ENCODE peak calls at places on chromosomes 1 and 21, in five cellular contexts. One of them, this sample, is unnamed.

GRCh38 chr1:102872097-102872496 is 236.2 kb downstream of the COL11A1 start:
- DNase-seq in progenitor cell of endocrine pancreas: no peak
- DNase-seq in GM12865: no peak
- DNase-seq in mesothelial cell of epicardium: no peak
- DNase-seq in Peyer's patch: no peak
- DNase-seq in this sample: no peak

GRCh38 chr21:45226540-45227326 is 61.0 kb downstream of the POFUT2 start:
- DNase-seq in progenitor cell of endocrine pancreas: no peak
- DNase-seq in GM12865: no peak
- DNase-seq in mesothelial cell of epicardium: no peak
- DNase-seq in Peyer's patch: no peak
- DNase-seq in this sample: peak; percentile 56

GRCh38 chr1:216824511-216824910 is 101.3 kb upstream of the ESRRG start:
- DNase-seq in progenitor cell of endocrine pancreas: no peak
- DNase-seq in GM12865: no peak
- DNase-seq in mesothelial cell of epicardium: no peak
- DNase-seq in Peyer's patch: no peak
- DNase-seq in this sample: no peak

GRCh38 chr1:45490623-45491463 is at the start of gene TESK2:
- DNase-seq in progenitor cell of endocrine pancreas: peak; percentile 98
- DNase-seq in GM12865: peak; percentile 100
- DNase-seq in mesothelial cell of epicardium: peak; percentile 85
- DNase-seq in Peyer's patch: peak; percentile 98
- DNase-seq in this sample: peak; percentile 98

GRCh38 chr21:44903689-44904088 is 17.0 kb downstream of the ITGB2 start:
- DNase-seq in progenitor cell of endocrine pancreas: no peak
- DNase-seq in GM12865: no peak
- DNase-seq in mesothelial cell of epicardium: no peak
- DNase-seq in Peyer's patch: no peak
- DNase-seq in this sample: no peak

GRCh38 chr1:63868220-63868897 is 94.5 kb downstream of the ROR1 start:
- DNase-seq in progenitor cell of endocrine pancreas: no peak
- DNase-seq in GM12865: no peak
- DNase-seq in mesothelial cell of epicardium: no peak
- DNase-seq in Peyer's patch: no peak
- DNase-seq in this sample: no peak

GRCh38 chr1:229539868-229540506 is 18.5 kb downstream of the ABCB10 start:
- DNase-seq in progenitor cell of endocrine pancreas: no peak
- DNase-seq in GM12865: no peak
- DNase-seq in mesothelial cell of epicardium: no peak
- DNase-seq in Peyer's patch: no peak
- DNase-seq in this sample: no peak

GRCh38 chr1:15110128-15110866 is 43.2 kb upstream of the TMEM51 start:
- DNase-seq in progenitor cell of endocrine pancreas: no peak
- DNase-seq in GM12865: no peak
- DNase-seq in mesothelial cell of epicardium: no peak
- DNase-seq in Peyer's patch: no peak
- DNase-seq in this sample: no peak

GRCh38 chr1:244205171-244205570 is 154.1 kb downstream of the ZBTB18 start:
- DNase-seq in progenitor cell of endocrine pancreas: no peak
- DNase-seq in GM12865: no peak
- DNase-seq in mesothelial cell of epicardium: no peak
- DNase-seq in Peyer's patch: no peak
- DNase-seq in this sample: no peak

GRCh38 chr1:235253219-235253640 is 74.7 kb downstream of the ARID4B start:
- DNase-seq in progenitor cell of endocrine pancreas: peak; percentile 32
- DNase-seq in GM12865: peak; percentile 79
- DNase-seq in mesothelial cell of epicardium: no peak
- DNase-seq in Peyer's patch: no peak
- DNase-seq in this sample: peak; percentile 74

GRCh38 chr1:22841754-22842370 is 130.8 kb downstream of the LACTBL1 start:
- DNase-seq in progenitor cell of endocrine pancreas: no peak
- DNase-seq in GM12865: no peak
- DNase-seq in mesothelial cell of epicardium: no peak
- DNase-seq in Peyer's patch: no peak
- DNase-seq in this sample: no peak

GRCh38 chr1:121522061-121522759 is 337.4 kb downstream of the SRGAP2C start:
- DNase-seq in progenitor cell of endocrine pancreas: no peak
- DNase-seq in GM12865: no peak
- DNase-seq in mesothelial cell of epicardium: no peak
- DNase-seq in Peyer's patch: no peak
- DNase-seq in this sample: no peak

GRCh38 chr1:243559575-243560172 is 290.4 kb downstream of the AKT3 start:
- DNase-seq in progenitor cell of endocrine pancreas: no peak
- DNase-seq in GM12865: no peak
- DNase-seq in mesothelial cell of epicardium: no peak
- DNase-seq in Peyer's patch: no peak
- DNase-seq in this sample: no peak

GRCh38 chr21:43367296-43367695 is 59.6 kb downstream of the SIK1 start:
- DNase-seq in progenitor cell of endocrine pancreas: no peak
- DNase-seq in GM12865: no peak
- DNase-seq in mesothelial cell of epicardium: no peak
- DNase-seq in Peyer's patch: no peak
- DNase-seq in this sample: no peak

GRCh38 chr1:214470132-214470531 is 81.3 kb downstream of the PTPN14 start:
- DNase-seq in progenitor cell of endocrine pancreas: no peak
- DNase-seq in GM12865: no peak
- DNase-seq in mesothelial cell of epicardium: no peak
- DNase-seq in Peyer's patch: no peak
- DNase-seq in this sample: no peak

GRCh38 chr1:3907031-3907534 is 7.0 kb upstream of the C1orf174 start:
- DNase-seq in progenitor cell of endocrine pancreas: no peak
- DNase-seq in GM12865: peak; percentile 29
- DNase-seq in mesothelial cell of epicardium: no peak
- DNase-seq in Peyer's patch: peak; percentile 40
- DNase-seq in this sample: peak; percentile 66

GRCh38 chr21:31446206-31446900 is 102.3 kb upstream of the TIAM1 start:
- DNase-seq in progenitor cell of endocrine pancreas: no peak
- DNase-seq in GM12865: no peak
- DNase-seq in mesothelial cell of epicardium: no peak
- DNase-seq in Peyer's patch: no peak
- DNase-seq in this sample: peak; percentile 65

GRCh38 chr1:15400627-15401026 is 9.1 kb upstream of the EFHD2 start:
- DNase-seq in progenitor cell of endocrine pancreas: no peak
- DNase-seq in GM12865: no peak
- DNase-seq in mesothelial cell of epicardium: no peak
- DNase-seq in Peyer's patch: no peak
- DNase-seq in this sample: no peak

GRCh38 chr1:55428944-55429931 is 214.1 kb upstream of the USP24 start:
- DNase-seq in progenitor cell of endocrine pancreas: no peak
- DNase-seq in GM12865: no peak
- DNase-seq in mesothelial cell of epicardium: no peak
- DNase-seq in Peyer's patch: no peak
- DNase-seq in this sample: no peak

GRCh38 chr21:29144736-29145353 is 14.4 kb downstream of the MAP3K7CL start:
- DNase-seq in progenitor cell of endocrine pancreas: no peak
- DNase-seq in GM12865: no peak
- DNase-seq in mesothelial cell of epicardium: no peak
- DNase-seq in Peyer's patch: no peak
- DNase-seq in this sample: no peak

GRCh38 chr1:4137621-4138390 is 237.7 kb upstream of the C1orf174 start:
- DNase-seq in progenitor cell of endocrine pancreas: no peak
- DNase-seq in GM12865: no peak
- DNase-seq in mesothelial cell of epicardium: no peak
- DNase-seq in Peyer's patch: no peak
- DNase-seq in this sample: no peak

GRCh38 chr1:87392241-87393192 is 63.8 kb downstream of the LMO4 start:
- DNase-seq in progenitor cell of endocrine pancreas: no peak
- DNase-seq in GM12865: no peak
- DNase-seq in mesothelial cell of epicardium: no peak
- DNase-seq in Peyer's patch: no peak
- DNase-seq in this sample: no peak

GRCh38 chr1:180515857-180516388 is 13.5 kb upstream of the ACBD6 start:
- DNase-seq in progenitor cell of endocrine pancreas: peak; percentile 37
- DNase-seq in GM12865: peak; percentile 76
- DNase-seq in mesothelial cell of epicardium: peak; percentile 30
- DNase-seq in Peyer's patch: no peak
- DNase-seq in this sample: peak; percentile 69

GRCh38 chr1:31891280-31891679 is 46.9 kb downstream of the PTP4A2 start:
- DNase-seq in progenitor cell of endocrine pancreas: no peak
- DNase-seq in GM12865: peak; percentile 92
- DNase-seq in mesothelial cell of epicardium: no peak
- DNase-seq in Peyer's patch: no peak
- DNase-seq in this sample: peak; percentile 71

GRCh38 chr1:9302745-9303524 is 10.2 kb downstream of the SPSB1 start:
- DNase-seq in progenitor cell of endocrine pancreas: no peak
- DNase-seq in GM12865: no peak
- DNase-seq in mesothelial cell of epicardium: no peak
- DNase-seq in Peyer's patch: no peak
- DNase-seq in this sample: no peak

GRCh38 chr1:38221006-38221649 is 174.5 kb upstream of the POU3F1 start:
- DNase-seq in progenitor cell of endocrine pancreas: no peak
- DNase-seq in GM12865: no peak
- DNase-seq in mesothelial cell of epicardium: no peak
- DNase-seq in Peyer's patch: no peak
- DNase-seq in this sample: no peak

GRCh38 chr1:39670689-39671088 is 1.2 kb downstream of the NT5C1A start:
- DNase-seq in progenitor cell of endocrine pancreas: no peak
- DNase-seq in GM12865: no peak
- DNase-seq in mesothelial cell of epicardium: no peak
- DNase-seq in Peyer's patch: no peak
- DNase-seq in this sample: no peak

GRCh38 chr1:151133339-151133761 is 13.1 kb downstream of the SEMA6C start:
- DNase-seq in progenitor cell of endocrine pancreas: no peak
- DNase-seq in GM12865: no peak
- DNase-seq in mesothelial cell of epicardium: no peak
- DNase-seq in Peyer's patch: no peak
- DNase-seq in this sample: no peak

DNA sequence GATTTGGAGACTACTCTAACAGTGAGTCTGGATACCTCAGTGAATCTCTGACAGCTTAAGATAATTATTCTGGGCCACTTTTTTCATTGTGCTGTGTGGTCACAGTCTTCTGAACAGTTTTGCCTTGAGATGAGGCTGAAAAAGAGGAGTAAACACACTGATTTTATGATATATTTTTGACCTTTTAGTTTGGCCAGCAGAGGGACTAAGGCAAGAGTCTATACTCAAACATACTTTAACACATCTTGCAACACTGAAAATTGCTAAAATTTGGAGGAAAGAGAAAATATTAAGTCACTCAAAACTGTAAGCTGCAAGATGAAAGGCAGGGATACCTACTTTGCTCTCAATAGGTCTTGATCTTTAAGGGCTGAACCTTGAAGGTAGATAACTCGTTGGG is 182.7 kb downstream of the KCNT2 start:
- DNase-seq in progenitor cell of endocrine pancreas: no peak
- DNase-seq in GM12865: no peak
- DNase-seq in mesothelial cell of epicardium: no peak
- DNase-seq in Peyer's patch: no peak
- DNase-seq in this sample: no peak
- TF ChIP-seq CTCF in progenitor cell of endocrine pancreas: no peak
- TF ChIP-seq CTCF in GM12865: no peak
- TF ChIP-seq CTCF in mesothelial cell of epicardium: no peak
- TF ChIP-seq CTCF in Peyer's patch: no peak
- TF ChIP-seq CTCF in this sample: no peak

DNA sequence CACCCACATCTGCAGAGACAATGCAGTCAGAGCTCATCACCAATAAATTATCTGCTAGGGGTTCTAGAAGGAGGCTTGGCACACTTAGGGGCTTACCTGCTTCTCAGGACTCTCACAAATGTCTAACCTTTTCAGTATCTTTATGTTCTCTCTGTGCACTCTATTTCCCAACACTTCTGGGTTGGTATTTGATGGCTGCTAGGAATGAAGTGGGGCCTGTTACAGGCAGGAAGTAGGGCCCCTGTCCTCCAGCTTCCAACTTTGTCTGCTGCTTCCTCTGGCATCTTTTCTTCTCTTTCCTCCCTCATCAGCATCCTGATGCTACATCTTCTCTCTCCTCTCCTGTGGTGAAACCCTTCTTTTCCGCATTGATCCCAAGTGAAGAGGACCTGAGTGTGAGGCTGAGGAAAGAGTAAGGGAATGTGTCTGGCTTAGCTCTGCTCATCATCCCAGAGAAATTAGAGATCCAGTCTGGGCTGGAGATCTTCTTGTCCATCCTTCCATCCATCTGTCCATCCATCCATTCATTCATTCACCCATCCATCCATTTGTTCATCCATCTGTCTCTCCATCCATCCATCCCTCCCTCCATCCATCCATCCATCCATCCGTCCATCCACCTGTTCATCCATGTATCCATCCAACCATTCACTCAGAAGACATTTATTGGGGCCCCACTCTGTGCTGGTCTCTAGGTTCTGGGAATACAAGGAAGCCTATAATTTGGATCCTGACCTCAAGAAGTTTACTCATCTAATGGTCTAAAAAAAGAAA is 2.9 kb upstream of the CSRP1 start:
- DNase-seq in progenitor cell of endocrine pancreas: no peak
- DNase-seq in GM12865: no peak
- DNase-seq in mesothelial cell of epicardium: no peak
- DNase-seq in Peyer's patch: no peak
- DNase-seq in this sample: no peak
- TF ChIP-seq CTCF in progenitor cell of endocrine pancreas: no peak
- TF ChIP-seq CTCF in GM12865: no peak
- TF ChIP-seq CTCF in mesothelial cell of epicardium: no peak
- TF ChIP-seq CTCF in Peyer's patch: no peak
- TF ChIP-seq CTCF in this sample: no peak

DNA sequence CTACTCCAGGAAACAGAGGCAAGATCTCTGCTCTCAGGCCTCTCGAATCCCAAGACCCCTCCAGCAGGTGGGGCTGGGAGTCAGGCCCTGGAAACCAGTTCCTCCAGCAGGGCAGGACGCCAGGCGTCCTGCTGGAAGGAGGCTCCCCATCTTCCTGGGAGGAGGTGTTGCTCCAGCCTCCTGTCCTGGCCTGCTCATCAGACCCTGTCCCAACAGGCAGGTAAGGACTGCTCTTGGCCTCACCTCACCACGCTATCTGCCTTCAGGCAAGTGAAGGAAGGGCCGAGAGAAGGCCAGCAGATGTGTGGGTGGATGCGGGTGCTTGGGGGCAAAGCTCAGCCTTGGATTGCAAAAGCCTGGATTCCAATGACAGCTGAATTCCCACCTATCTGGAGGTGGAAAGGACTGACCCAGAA is 82.9 kb downstream of the SSBP3 start:
- DNase-seq in progenitor cell of endocrine pancreas: no peak
- DNase-seq in GM12865: no peak
- DNase-seq in mesothelial cell of epicardium: no peak
- DNase-seq in Peyer's patch: no peak
- DNase-seq in this sample: no peak
- TF ChIP-seq CTCF in progenitor cell of endocrine pancreas: peak; percentile 17
- TF ChIP-seq CTCF in GM12865: no peak
- TF ChIP-seq CTCF in mesothelial cell of epicardium: no peak
- TF ChIP-seq CTCF in Peyer's patch: no peak
- TF ChIP-seq CTCF in this sample: no peak

GRCh38 chr1:7561936-7562728 is 209.0 kb upstream of the VAMP3 start:
- DNase-seq in progenitor cell of endocrine pancreas: no peak
- DNase-seq in GM12865: no peak
- DNase-seq in mesothelial cell of epicardium: no peak
- DNase-seq in Peyer's patch: peak; percentile 39
- DNase-seq in this sample: no peak

GRCh38 chr1:7560128-7560527 is 211.0 kb upstream of the VAMP3 start:
- DNase-seq in progenitor cell of endocrine pancreas: no peak
- DNase-seq in GM12865: no peak
- DNase-seq in mesothelial cell of epicardium: no peak
- DNase-seq in Peyer's patch: peak; percentile 24
- DNase-seq in this sample: no peak

GRCh38 chr1:7562729-7563605 is 208.1 kb upstream of the VAMP3 start:
- DNase-seq in progenitor cell of endocrine pancreas: no peak
- DNase-seq in GM12865: no peak
- DNase-seq in mesothelial cell of epicardium: no peak
- DNase-seq in Peyer's patch: peak; percentile 39
- DNase-seq in this sample: no peak

GRCh38 chr1:7560601-7561181 is 210.4 kb upstream of the VAMP3 start:
- DNase-seq in progenitor cell of endocrine pancreas: no peak
- DNase-seq in GM12865: no peak
- DNase-seq in mesothelial cell of epicardium: no peak
- DNase-seq in Peyer's patch: peak; percentile 34
- DNase-seq in this sample: no peak

GRCh38 chr1:7561331-7561921 is 209.7 kb upstream of the VAMP3 start:
- DNase-seq in progenitor cell of endocrine pancreas: no peak
- DNase-seq in GM12865: peak; percentile 20
- DNase-seq in mesothelial cell of epicardium: no peak
- DNase-seq in Peyer's patch: peak; percentile 49
- DNase-seq in this sample: peak; percentile 32
- TF ChIP-seq CTCF in progenitor cell of endocrine pancreas: peak; percentile 63
- TF ChIP-seq CTCF in GM12865: peak; percentile 41
- TF ChIP-seq CTCF in mesothelial cell of epicardium: peak; percentile 17
- TF ChIP-seq CTCF in Peyer's patch: no peak
- TF ChIP-seq CTCF in this sample: peak; percentile 17

This sample was measured in activated CD8-positive, alpha-beta T cell treated with anti-CD3 and anti-CD28 coated beads for 36 hours.